ENCODE peak calls at places on chromosome 18, in seven cellular contexts. Y is fibroblast of lung, I is HL-60, G is epithelial cell of esophagus, K is A549, C is GM12865, E is left ventricle myocardium inferior. V is an unnamed sample.

GRCh38 chr18:11268691-11269686 is 119.6 kb upstream of the PIEZO2 start:
- DNase-seq in Y (no peak), C (no peak), I (no peak), G (no peak), K (no peak), E (no peak), V (no peak)

GRCh38 chr18:26097563-26097962 is 7.2 kb upstream of the SS18 start:
- DNase-seq in C (no peak), Y (no peak), I (no peak), G (peak), E (no peak), K (no peak), V (no peak)

GRCh38 chr18:48543228-48543627 is 4.4 kb downstream of the CTIF start:
- DNase-seq in I (no peak), E (no peak), C (no peak), G (peak), K (no peak), Y (peak), V (no peak)

GRCh38 chr18:10122116-10122515 is 208.3 kb downstream of the VAPA start:
- DNase-seq in Y (peak), K (no peak), C (no peak), G (peak), I (no peak), E (no peak), V (no peak)

GRCh38 chr18:40452599-40452998 is 1502.4 kb upstream of the PIK3C3 start:
- DNase-seq in I (no peak), Y (no peak), K (no peak), E (no peak), C (no peak), G (no peak), V (no peak)

GRCh38 chr18:6406910-6407470 is 7.7 kb downstream of the L3MBTL4 start:
- DNase-seq in I (no peak), G (no peak), C (no peak), E (no peak), Y (no peak), K (no peak), V (no peak)

GRCh38 chr18:435940-436339 is 64.6 kb downstream of the COLEC12 start:
- DNase-seq in C (no peak), G (no peak), K (no peak), I (no peak), Y (peak), E (no peak), V (no peak)

GRCh38 chr18:37393945-37394609 is 171.5 kb downstream of the CELF4 start:
- DNase-seq in K (peak), I (no peak), Y (peak), E (peak), G (no peak), C (peak), V (peak)

GRCh38 chr18:45102863-45103262 is 422.2 kb downstream of the SETBP1 start:
- DNase-seq in C (peak), K (no peak), I (no peak), Y (no peak), G (no peak), E (no peak), V (no peak)

GRCh38 chr18:79497638-79498081 is 101.9 kb downstream of the NFATC1 start:
- DNase-seq in Y (peak), G (no peak), I (no peak), C (no peak), E (no peak), K (no peak), V (no peak)

GRCh38 chr18:45161850-45162249 is 453.4 kb upstream of the SLC14A2 start:
- DNase-seq in E (no peak), I (peak), Y (no peak), K (no peak), C (peak), G (no peak), V (no peak)

GRCh38 chr18:70397259-70397925 is 108.5 kb downstream of the SOCS6 start:
- DNase-seq in K (no peak), I (no peak), G (peak), Y (peak), C (no peak), E (no peak), V (no peak)

GRCh38 chr18:59742325-59743111 is 45.3 kb upstream of the CCBE1 start:
- DNase-seq in E (peak), K (no peak), C (no peak), G (peak), Y (peak), I (no peak), V (no peak)

GRCh38 chr18:10051877-10052631 is 138.2 kb downstream of the VAPA start:
- DNase-seq in C (no peak), E (peak), I (no peak), K (no peak), Y (peak), G (no peak), V (no peak)

GRCh38 chr18:39870586-39870985 is 2084.4 kb upstream of the PIK3C3 start:
- DNase-seq in I (no peak), C (no peak), Y (peak), K (no peak), E (no peak), G (peak), V (no peak)

GRCh38 chr18:49694402-49694801 is 118.9 kb downstream of the ACAA2 start:
- DNase-seq in K (no peak), I (no peak), C (no peak), Y (no peak), E (no peak), G (no peak), V (no peak)

GRCh38 chr18:70422061-70422965 is 133.5 kb downstream of the SOCS6 start:
- DNase-seq in I (peak), E (peak), K (peak), Y (peak), C (no peak), G (peak), V (no peak)

GRCh38 chr18:73563345-73563744 is 584.3 kb downstream of the FBXO15 start:
- DNase-seq in G (peak), I (no peak), Y (peak), C (no peak), K (no peak), E (no peak), V (no peak)

GRCh38 chr18:42168487-42168886 is 213.5 kb downstream of the PIK3C3 start:
- DNase-seq in C (no peak), E (no peak), Y (no peak), I (no peak), K (no peak), G (no peak), V (no peak)

GRCh38 chr18:9737814-9738160 is 29.7 kb downstream of the RAB31 start:
- DNase-seq in E (no peak), G (no peak), I (no peak), Y (peak), K (no peak), C (no peak), V (no peak)

GRCh38 chr18:59388180-59388579 is 29.1 kb upstream of the LMAN1 start:
- DNase-seq in G (no peak), E (no peak), Y (no peak), K (no peak), C (no peak), I (no peak), V (no peak)

GRCh38 chr18:13558132-13558531 is 168.2 kb downstream of the FAM210A start:
- DNase-seq in I (peak), G (peak), E (peak), Y (peak), K (peak), C (peak), V (peak)

GRCh38 chr18:6434987-6435709 is 20.4 kb upstream of the L3MBTL4 start:
- DNase-seq in G (no peak), Y (no peak), K (no peak), I (no peak), E (no peak), C (no peak), V (no peak)

GRCh38 chr18:46772396-46772795 is 15.5 kb upstream of the ST8SIA5 start:
- DNase-seq in C (no peak), I (peak), E (no peak), K (no peak), G (no peak), Y (no peak), V (no peak)
- TF ChIP-seq CTCF in C (no peak), I (peak), E (no peak), K (no peak), G (no peak), Y (no peak), V (no peak)

GRCh38 chr18:78017869-78018268 is 768.2 kb downstream of the GALR1 start:
- DNase-seq in C (no peak), G (no peak), K (no peak), I (no peak), E (no peak), Y (no peak), V (no peak)

DNA sequence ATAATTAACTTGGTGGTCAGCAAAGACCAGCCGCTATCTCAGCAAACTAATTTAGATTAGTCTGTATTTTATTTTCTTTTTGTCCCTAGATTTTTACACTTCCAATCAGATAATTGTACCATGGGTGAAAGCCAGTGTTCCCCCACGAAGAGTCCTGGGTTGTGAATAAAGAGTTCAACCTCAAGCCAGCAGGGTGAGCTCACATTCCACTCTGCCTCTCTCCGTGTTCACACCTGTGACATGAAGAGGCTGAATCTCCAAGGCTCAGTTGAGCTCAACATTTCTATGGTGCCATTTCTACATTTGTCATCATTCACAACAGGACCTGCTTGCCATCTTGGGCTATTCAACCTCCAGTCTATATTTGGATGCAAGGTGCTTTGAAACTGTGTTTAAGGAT is 771.5 kb downstream of the GALR1 start:
- DNase-seq in C (no peak), Y (no peak), G (no peak), E (no peak), K (no peak), I (no peak), V (no peak)
- TF ChIP-seq CTCF in C (no peak), Y (no peak), G (no peak), E (no peak), K (no peak), I (no peak), V (no peak)

GRCh38 chr18:78071146-78071710 is 821.6 kb downstream of the GALR1 start:
- DNase-seq in E (no peak), Y (no peak), K (no peak), I (no peak), G (no peak), C (no peak), V (no peak)

GRCh38 chr18:78069784-78070664 is 820.4 kb downstream of the GALR1 start:
- DNase-seq in C (no peak), K (no peak), I (no peak), G (no peak), E (peak), Y (no peak), V (no peak)

GRCh38 chr18:78074400-78075020 is 824.9 kb downstream of the GALR1 start:
- DNase-seq in K (no peak), G (no peak), I (no peak), E (no peak), C (no peak), Y (no peak), V (no peak)

DNA sequence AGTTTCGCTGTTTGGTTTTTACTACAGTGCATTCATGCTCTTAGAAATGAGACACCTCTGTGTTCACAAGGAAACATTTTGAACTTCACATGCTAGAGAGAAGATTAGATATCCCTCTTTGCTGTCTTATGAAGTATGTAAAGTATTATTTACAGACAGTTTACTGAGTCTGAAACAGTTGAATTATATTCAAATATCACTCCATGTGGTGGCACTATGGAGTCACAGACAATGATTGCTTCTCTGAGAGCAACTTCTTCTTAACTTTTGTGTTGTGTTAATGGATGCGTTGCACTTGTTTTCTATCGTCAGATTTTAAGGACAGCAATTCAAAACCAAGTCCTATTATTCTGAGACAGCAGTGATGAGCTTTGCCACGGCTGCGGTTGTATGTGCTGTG is 823.6 kb downstream of the GALR1 start:
- DNase-seq in C (no peak), G (no peak), I (no peak), E (no peak), K (no peak), Y (no peak), V (no peak)
- TF ChIP-seq CTCF in C (no peak), G (no peak), I (no peak), E (peak), K (no peak), Y (no peak), V (no peak)

GRCh38 chr18:68406761-68407160 is 308.1 kb downstream of the TMX3 start:
- DNase-seq in E (no peak), C (no peak), I (no peak), K (no peak), G (no peak), Y (no peak), V (no peak)
- TF ChIP-seq CTCF in E (no peak), C (no peak), I (no peak), K (no peak), G (peak), Y (peak), V (no peak)

DNA sequence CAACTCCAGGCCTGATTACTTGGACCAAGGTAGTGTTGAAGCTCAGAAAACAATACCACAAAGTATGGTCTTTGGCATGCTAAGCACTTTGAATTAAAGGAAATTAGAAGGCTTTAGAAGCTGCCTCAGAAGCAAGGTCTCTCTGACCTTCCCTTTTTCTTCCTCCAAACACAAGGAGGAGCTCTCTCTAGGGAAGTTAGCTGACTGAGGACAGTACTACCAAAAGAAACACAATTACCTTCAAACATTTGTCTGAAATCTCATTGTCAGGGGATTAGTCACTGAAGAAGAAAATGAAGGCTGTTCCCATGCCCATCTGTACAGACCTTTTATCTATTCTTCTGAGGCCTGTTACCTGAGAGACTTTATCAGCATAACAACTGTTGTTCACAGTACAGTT is 279.3 kb downstream of the CDH20 start:
- DNase-seq in C (no peak), I (peak), Y (no peak), K (no peak), G (no peak), E (no peak), V (no peak)
- TF ChIP-seq CTCF in C (no peak), I (no peak), Y (no peak), K (no peak), G (peak), E (peak), V (peak)

DNA sequence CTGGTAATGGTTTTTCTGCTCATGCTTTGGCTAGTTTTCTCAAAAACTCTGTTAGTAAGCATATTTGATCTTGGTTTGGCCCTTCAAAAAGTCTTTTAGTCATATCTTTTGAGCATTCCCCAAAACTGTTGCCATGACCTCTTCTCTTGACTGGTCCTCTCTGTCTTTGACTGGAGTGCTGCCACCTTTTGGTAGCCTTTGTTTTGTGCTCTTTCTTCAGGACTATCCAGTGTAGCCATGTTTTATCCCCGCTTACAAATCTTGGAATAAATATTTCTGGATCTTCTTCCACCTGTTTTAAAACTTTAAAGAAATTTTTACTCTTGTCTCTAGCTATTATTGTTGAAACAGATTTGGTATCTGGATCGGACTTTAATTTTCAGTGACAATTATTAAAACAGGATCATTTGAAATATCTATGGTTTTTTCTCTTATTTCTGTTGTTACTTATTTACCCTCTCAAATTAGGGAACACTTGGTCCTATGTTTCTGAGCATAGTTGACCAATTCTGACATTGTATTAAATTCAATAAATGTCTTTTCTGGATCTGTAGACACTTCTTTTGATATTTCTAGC is 965 bp upstream of the ELOA2 start:
- DNase-seq in Y (peak), G (peak), I (peak), K (peak), E (no peak), C (peak), V (no peak)
- TF ChIP-seq CTCF in Y (peak), G (peak), I (peak), K (peak), E (peak), C (peak), V (peak)

V was measured in osteocyte.